ENCODE peak calls at places on chromosomes 11 and 22, in ten cellular contexts. Z is foreskin fibroblast; N is A549; J is esophagus squamous epithelium; F is hepatocyte; W is CD8-positive, alpha-beta T cell; O is fibroblast of mammary gland; X is CD4-positive, alpha-beta memory T cell; Q is astrocyte of the spinal cord; G is ovary. D is an unnamed sample.

GRCh38 chr11:76184551-76184993 is 21.7 kb downstream of the WNT11 start:
- DNase-seq in Z (no peak), N (no peak), J (no peak), F (no peak), W (no peak), O (no peak), X (no peak), Q (no peak), G (peak), D (no peak)

GRCh38 chr11:72239296-72239848 is 4.6 kb downstream of the PHOX2A start:
- DNase-seq in Z (peak), N (no peak), J (no peak), F (peak), W (no peak), O (peak), X (no peak), Q (peak), G (peak), D (no peak)

GRCh38 chr11:43992834-43993637 is 50.6 kb downstream of the C11orf96 start:
- DNase-seq in Z (no peak), N (no peak), J (no peak), F (no peak), W (no peak), O (no peak), X (no peak), Q (no peak), G (peak), D (no peak)

GRCh38 chr11:117670924-117671323 is 126.1 kb downstream of the DSCAML1 start:
- DNase-seq in Z (no peak), N (no peak), J (no peak), F (no peak), W (no peak), O (no peak), X (no peak), Q (no peak), G (no peak), D (no peak)

GRCh38 chr11:5807580-5807979 is 1.1 kb upstream of the OR52N2 start:
- DNase-seq in Z (no peak), N (no peak), J (no peak), F (no peak), W (no peak), O (no peak), X (no peak), Q (no peak), G (no peak), D (no peak)

GRCh38 chr22:42817556-42817955 is 39.5 kb downstream of the ARFGAP3 start:
- DNase-seq in Z (no peak), N (no peak), J (no peak), F (no peak), W (no peak), O (peak), X (no peak), Q (no peak), G (no peak), D (no peak)

GRCh38 chr22:42427211-42427610 is 5.0 kb downstream of the NFAM1 start:
- DNase-seq in Z (no peak), N (no peak), J (no peak), F (no peak), W (no peak), O (no peak), X (no peak), Q (no peak), G (no peak), D (no peak)

GRCh38 chr11:69978841-69979614 is 99.1 kb upstream of the ANO1 start:
- DNase-seq in Z (no peak), N (no peak), J (no peak), F (no peak), W (no peak), O (no peak), X (no peak), Q (no peak), G (no peak), D (no peak)

GRCh38 chr11:117160826-117161225 is 16.7 kb downstream of the PAFAH1B2 start:
- DNase-seq in Z (no peak), N (no peak), J (no peak), F (no peak), W (no peak), O (no peak), X (no peak), Q (no peak), G (no peak), D (no peak)

GRCh38 chr11:115503083-115503885 is 931 bp downstream of the CADM1 start:
- DNase-seq in Z (peak), N (peak), J (no peak), F (peak), W (peak), O (no peak), X (peak), Q (peak), G (peak), D (no peak)

GRCh38 chr11:75920886-75921285 is 105.9 kb downstream of the UVRAG start:
- DNase-seq in Z (no peak), N (no peak), J (no peak), F (no peak), W (no peak), O (no peak), X (no peak), Q (no peak), G (no peak), D (no peak)

GRCh38 chr11:65315866-65316233 is 1.2 kb downstream of the CDC42EP2 start:
- DNase-seq in Z (no peak), N (no peak), J (no peak), F (no peak), W (no peak), O (no peak), X (no peak), Q (peak), G (no peak), D (no peak)

GRCh38 chr22:35411112-35411511 is 11.2 kb downstream of the MCM5 start:
- DNase-seq in Z (no peak), N (no peak), J (no peak), F (no peak), W (no peak), O (no peak), X (no peak), Q (no peak), G (no peak), D (no peak)

GRCh38 chr22:48404004-48404403 is 1423.7 kb downstream of the BRD1 start:
- DNase-seq in Z (no peak), N (no peak), J (no peak), F (no peak), W (no peak), O (no peak), X (no peak), Q (no peak), G (no peak), D (no peak)

GRCh38 chr11:687751-688150 is 7.3 kb downstream of the DEAF1 start:
- DNase-seq in Z (no peak), N (no peak), J (no peak), F (no peak), W (no peak), O (no peak), X (no peak), Q (no peak), G (no peak), D (no peak)

GRCh38 chr11:134751825-134752224 is 339.8 kb upstream of the B3GAT1 start:
- DNase-seq in Z (no peak), N (no peak), J (no peak), F (peak), W (peak), O (no peak), X (no peak), Q (no peak), G (no peak), D (no peak)

GRCh38 chr22:45816771-45817170 is 145.1 kb downstream of the ATXN10 start:
- DNase-seq in Z (no peak), N (no peak), J (no peak), F (no peak), W (no peak), O (no peak), X (no peak), Q (no peak), G (no peak), D (no peak)

GRCh38 chr11:2426826-2427521 is 17.3 kb downstream of the TRPM5 start:
- DNase-seq in Z (no peak), N (no peak), J (no peak), F (no peak), W (no peak), O (no peak), X (no peak), Q (no peak), G (no peak), D (no peak)

GRCh38 chr22:48707749-48708557 is 1119.7 kb downstream of the BRD1 start:
- DNase-seq in Z (no peak), N (no peak), J (no peak), F (no peak), W (no peak), O (no peak), X (no peak), Q (no peak), G (no peak), D (no peak)

GRCh38 chr11:102853055-102853454 is 9.6 kb upstream of the MMP3 start:
- DNase-seq in Z (no peak), N (no peak), J (no peak), F (no peak), W (no peak), O (peak), X (no peak), Q (no peak), G (no peak), D (no peak)

GRCh38 chr11:130847517-130847916 is 68.8 kb downstream of the SNX19 start:
- DNase-seq in Z (peak), N (peak), J (no peak), F (no peak), W (no peak), O (peak), X (no peak), Q (peak), G (no peak), D (no peak)

GRCh38 chr11:108871152-108871551 is 206.3 kb downstream of the DDX10 start:
- DNase-seq in Z (peak), N (no peak), J (no peak), F (peak), W (no peak), O (peak), X (no peak), Q (peak), G (peak), D (peak)

GRCh38 chr11:59708537-59708936 is 5.1 kb downstream of the OR10V1 start:
- DNase-seq in Z (peak), N (no peak), J (no peak), F (no peak), W (no peak), O (peak), X (no peak), Q (peak), G (no peak), D (no peak)

GRCh38 chr11:67420646-67421420 is 5.4 kb downstream of the CARNS1 start:
- DNase-seq in Z (peak), N (peak), J (peak), F (peak), W (peak), O (peak), X (peak), Q (peak), G (peak), D (peak)

GRCh38 chr22:46537946-46538815 is 761 bp upstream of the CELSR1 start:
- DNase-seq in Z (no peak), N (peak), J (no peak), F (peak), W (no peak), O (peak), X (no peak), Q (peak), G (no peak), D (no peak)

GRCh38 chr11:33643167-33643817 is 57.3 kb downstream of the C11orf91 start:
- DNase-seq in Z (no peak), N (no peak), J (no peak), F (no peak), W (no peak), O (no peak), X (no peak), Q (no peak), G (no peak), D (no peak)

GRCh38 chr22:30882974-30883533 is 85.5 kb downstream of the MORC2 start:
- DNase-seq in Z (no peak), N (no peak), J (no peak), F (no peak), W (no peak), O (no peak), X (no peak), Q (no peak), G (no peak), D (no peak)

GRCh38 chr11:64876835-64877341 is 1.5 kb downstream of the EHD1 start:
- DNase-seq in Z (peak), N (no peak), J (no peak), F (peak), W (no peak), O (no peak), X (no peak), Q (peak), G (no peak), D (no peak)

GRCh38 chr22:30474121-30474520 is 2.3 kb upstream of the SEC14L3 start:
- DNase-seq in Z (no peak), N (no peak), J (no peak), F (no peak), W (no peak), O (no peak), X (no peak), Q (no peak), G (no peak), D (no peak)

GRCh38 chr11:35682230-35683195 is 19.9 kb downstream of the TRIM44 start:
- DNase-seq in Z (no peak), N (no peak), J (no peak), F (peak), W (no peak), O (peak), X (no peak), Q (peak), G (no peak), D (no peak)

GRCh38 chr11:61696602-61697001 is 16.4 kb downstream of the DAGLA start:
- DNase-seq in Z (no peak), N (no peak), J (no peak), F (no peak), W (no peak), O (no peak), X (no peak), Q (no peak), G (no peak), D (no peak)

GRCh38 chr11:61694971-61695706 is 14.9 kb downstream of the DAGLA start:
- DNase-seq in Z (no peak), N (no peak), J (no peak), F (no peak), W (no peak), O (no peak), X (no peak), Q (no peak), G (peak), D (no peak)

GRCh38 chr11:61697093-61697492 is 16.9 kb downstream of the DAGLA start:
- DNase-seq in Z (no peak), N (no peak), J (no peak), F (no peak), W (no peak), O (no peak), X (no peak), Q (no peak), G (no peak), D (no peak)

GRCh38 chr11:61693897-61694840 is 14.0 kb downstream of the DAGLA start:
- DNase-seq in Z (no peak), N (no peak), J (no peak), F (no peak), W (no peak), O (no peak), X (no peak), Q (no peak), G (no peak), D (no peak)

DNA sequence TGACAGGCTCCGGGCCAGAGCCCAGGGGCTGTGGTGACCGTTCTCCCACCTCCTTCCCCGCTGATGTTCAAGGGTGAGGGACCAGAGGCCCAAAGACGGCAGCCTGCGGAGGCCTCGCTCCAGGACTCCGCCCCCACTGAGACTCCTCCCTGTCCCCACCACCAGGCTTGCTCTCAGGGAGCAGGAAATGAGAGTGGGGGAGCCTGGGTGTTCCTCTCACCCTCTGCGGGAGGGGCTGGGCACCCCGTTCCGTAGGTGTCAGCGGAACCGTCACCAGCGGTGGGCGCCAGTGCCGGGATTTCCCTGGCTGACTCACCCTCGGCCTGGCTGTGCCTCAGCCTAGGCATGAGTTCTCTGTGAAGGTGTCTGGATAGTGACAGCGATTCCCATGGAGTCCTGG is 15.7 kb downstream of the DAGLA start:
- DNase-seq in Z (peak), N (peak), J (no peak), F (peak), W (peak), O (peak), X (peak), Q (peak), G (peak), D (peak)
- H3K4me3 ChIP-seq in Z (no peak), N (no peak), J (peak), F (no peak), W (peak), O (peak), X (no peak), Q (no peak), G (no peak), D (peak)

GRCh38 chr11:122177238-122177637 is 61.2 kb upstream of the BLID start:
- DNase-seq in Z (no peak), N (no peak), J (no peak), F (no peak), W (no peak), O (no peak), X (no peak), Q (no peak), G (no peak), D (no peak)
- H3K4me3 ChIP-seq in Z (no peak), N (no peak), J (no peak), F (no peak), W (no peak), O (peak), X (no peak), Q (peak), G (no peak), D (no peak)

GRCh38 chr11:11241284-11241683 is 111.8 kb downstream of the CSNK2A3 start:
- DNase-seq in Z (no peak), N (no peak), J (no peak), F (no peak), W (no peak), O (no peak), X (no peak), Q (no peak), G (no peak), D (no peak)

GRCh38 chr11:11243258-11243789 is 109.7 kb downstream of the CSNK2A3 start:
- DNase-seq in Z (no peak), N (no peak), J (no peak), F (peak), W (no peak), O (no peak), X (no peak), Q (no peak), G (no peak), D (no peak)

GRCh38 chr11:11244470-11245080 is 108.5 kb downstream of the CSNK2A3 start:
- DNase-seq in Z (no peak), N (no peak), J (no peak), F (no peak), W (no peak), O (no peak), X (no peak), Q (no peak), G (no peak), D (no peak)

GRCh38 chr11:11246166-11246565 is 106.9 kb downstream of the CSNK2A3 start:
- DNase-seq in Z (no peak), N (no peak), J (no peak), F (no peak), W (no peak), O (no peak), X (no peak), Q (no peak), G (no peak), D (no peak)

GRCh38 chr11:11243790-11244469 is 109.1 kb downstream of the CSNK2A3 start:
- DNase-seq in Z (no peak), N (peak), J (no peak), F (peak), W (peak), O (no peak), X (peak), Q (peak), G (peak), D (no peak)
- H3K4me3 ChIP-seq in Z (no peak), N (no peak), J (no peak), F (no peak), W (no peak), O (no peak), X (no peak), Q (no peak), G (no peak), D (no peak)

DNA sequence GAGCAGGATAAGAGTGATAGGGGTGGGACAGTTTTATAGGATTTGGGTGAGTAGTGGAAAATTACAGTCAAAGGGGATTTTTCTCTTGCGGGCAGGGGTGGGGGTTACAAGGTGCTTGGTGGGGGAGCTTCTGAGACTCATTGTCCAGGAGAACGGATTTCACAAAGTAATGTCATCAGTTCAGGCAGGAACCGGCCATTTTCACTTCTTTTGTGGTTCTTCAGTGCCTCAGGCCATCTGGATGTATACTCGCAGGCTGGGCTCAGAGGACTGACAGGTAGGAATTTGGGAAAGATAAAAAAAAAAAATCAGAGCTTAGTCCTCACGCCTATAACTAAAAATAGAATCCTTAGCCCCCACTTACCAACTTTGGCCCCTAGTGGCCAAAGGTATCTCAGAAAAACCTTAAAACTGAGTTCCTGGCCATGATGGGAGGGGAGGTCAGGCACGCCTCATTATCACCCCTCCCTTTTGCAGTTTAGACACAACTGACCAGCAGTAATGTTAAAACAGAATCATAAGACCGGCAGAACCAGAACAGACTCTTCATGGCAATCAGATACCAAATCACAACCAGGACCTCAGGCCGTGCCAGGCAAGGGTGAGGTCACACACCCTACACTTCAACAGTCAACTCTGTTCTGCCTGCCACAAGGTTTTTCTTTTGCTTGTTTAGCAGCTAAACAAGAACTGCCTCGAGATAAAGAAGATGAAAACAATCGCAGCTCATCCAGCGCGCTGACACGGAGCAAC is 8.9 kb upstream of the APOBEC3G start:
- DNase-seq in Z (no peak), N (no peak), J (no peak), F (no peak), W (no peak), O (no peak), X (no peak), Q (no peak), G (no peak), D (no peak)
- H3K4me3 ChIP-seq in Z (no peak), N (no peak), J (no peak), F (no peak), W (no peak), O (no peak), X (no peak), Q (no peak), G (no peak), D (no peak)

GRCh38 chr22:38924197-38924952 is 33.0 kb upstream of the APOBEC3A start:
- DNase-seq in Z (peak), N (peak), J (no peak), F (peak), W (no peak), O (peak), X (no peak), Q (peak), G (peak), D (no peak)
- H3K4me3 ChIP-seq in Z (peak), N (peak), J (peak), F (no peak), W (no peak), O (peak), X (no peak), Q (peak), G (no peak), D (no peak)

GRCh38 chr11:78425436-78425835 is 7.8 kb upstream of the GAB2 start:
- DNase-seq in Z (no peak), N (no peak), J (no peak), F (no peak), W (no peak), O (no peak), X (no peak), Q (no peak), G (no peak), D (no peak)
- H3K4me3 ChIP-seq in Z (no peak), N (no peak), J (no peak), F (no peak), W (no peak), O (no peak), X (no peak), Q (no peak), G (no peak), D (no peak)

DNA sequence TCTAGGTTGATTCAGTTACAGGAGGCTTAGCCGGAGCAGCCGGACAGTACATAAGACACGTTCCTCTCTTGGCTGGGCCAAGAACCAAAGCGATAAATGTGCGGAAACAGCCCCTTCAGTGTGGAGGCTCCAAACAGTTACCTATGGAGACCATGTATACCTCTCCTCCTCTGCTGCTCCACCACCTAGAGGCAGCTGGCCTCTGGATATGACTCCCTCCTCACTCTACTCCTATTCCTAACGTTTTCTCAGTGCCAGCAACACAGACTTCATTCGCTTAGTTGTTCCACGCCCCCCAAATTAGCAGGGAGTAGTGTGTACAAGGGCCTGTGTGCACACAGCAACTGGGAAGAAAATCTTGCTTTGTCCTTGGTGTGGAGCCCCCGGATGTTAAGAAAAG is 362.2 kb upstream of the KIRREL3 start:
- DNase-seq in Z (no peak), N (no peak), J (no peak), F (no peak), W (no peak), O (no peak), X (no peak), Q (no peak), G (no peak), D (no peak)
- H3K4me3 ChIP-seq in Z (no peak), N (no peak), J (no peak), F (no peak), W (no peak), O (no peak), X (no peak), Q (no peak), G (no peak), D (no peak)